ENCODE peak calls at places on chromosomes 2 and 18, in five cellular contexts. One of them, this sample, is unnamed.

GRCh38 chr2:231199219-231199618 is 788 bp downstream of the ARMC9 start:
- DNase-seq in WERI-Rb-1: no peak
- DNase-seq in fibroblast of lung: peak; percentile 26
- DNase-seq in astrocyte: peak; percentile 66
- DNase-seq in bronchial epithelial cell: peak; percentile 59
- DNase-seq in this sample: no peak

GRCh38 chr2:118430510-118431187 is 342.4 kb downstream of the INSIG2 start:
- DNase-seq in astrocyte: peak; percentile 81
- DNase-seq in bronchial epithelial cell: peak; percentile 88
- DNase-seq in fibroblast of lung: peak; percentile 4
- DNase-seq in WERI-Rb-1: no peak
- DNase-seq in this sample: no peak

GRCh38 chr2:157420771-157421323 is 23.0 kb downstream of the CYTIP start:
- DNase-seq in WERI-Rb-1: no peak
- DNase-seq in astrocyte: no peak
- DNase-seq in fibroblast of lung: peak; percentile 49
- DNase-seq in bronchial epithelial cell: no peak
- DNase-seq in this sample: no peak

GRCh38 chr2:240934701-240935100 is 28.6 kb downstream of the CROCC2 start:
- DNase-seq in WERI-Rb-1: peak; percentile 5
- DNase-seq in astrocyte: no peak
- DNase-seq in bronchial epithelial cell: no peak
- DNase-seq in fibroblast of lung: no peak
- DNase-seq in this sample: no peak

GRCh38 chr2:18110222-18110621 is 231.8 kb downstream of the KCNS3 start:
- DNase-seq in astrocyte: no peak
- DNase-seq in WERI-Rb-1: no peak
- DNase-seq in fibroblast of lung: no peak
- DNase-seq in bronchial epithelial cell: no peak
- DNase-seq in this sample: no peak

GRCh38 chr2:86216577-86217555 is 17.6 kb downstream of the MRPL35 start:
- DNase-seq in astrocyte: peak; percentile 36
- DNase-seq in WERI-Rb-1: no peak
- DNase-seq in bronchial epithelial cell: peak; percentile 25
- DNase-seq in fibroblast of lung: no peak
- DNase-seq in this sample: no peak

GRCh38 chr2:126643972-126644371 is 12.0 kb upstream of the GYPC start:
- DNase-seq in bronchial epithelial cell: no peak
- DNase-seq in WERI-Rb-1: no peak
- DNase-seq in fibroblast of lung: no peak
- DNase-seq in astrocyte: no peak
- DNase-seq in this sample: no peak

GRCh38 chr18:48140738-48141137 is 210.3 kb upstream of the SMAD2 start:
- DNase-seq in astrocyte: no peak
- DNase-seq in fibroblast of lung: no peak
- DNase-seq in WERI-Rb-1: no peak
- DNase-seq in bronchial epithelial cell: no peak
- DNase-seq in this sample: no peak

GRCh38 chr2:72757177-72757775 is 68.6 kb downstream of the EXOC6B start:
- DNase-seq in bronchial epithelial cell: peak; percentile 95
- DNase-seq in fibroblast of lung: peak; percentile 12
- DNase-seq in astrocyte: peak; percentile 85
- DNase-seq in WERI-Rb-1: no peak
- DNase-seq in this sample: no peak

GRCh38 chr2:9451231-9451630 is 23.1 kb upstream of the IAH1 start:
- DNase-seq in astrocyte: no peak
- DNase-seq in bronchial epithelial cell: no peak
- DNase-seq in fibroblast of lung: no peak
- DNase-seq in WERI-Rb-1: no peak
- DNase-seq in this sample: no peak

GRCh38 chr2:96485751-96486643 is 19.2 kb downstream of the NEURL3 start:
- DNase-seq in astrocyte: peak; percentile 88
- DNase-seq in fibroblast of lung: peak; percentile 74
- DNase-seq in WERI-Rb-1: no peak
- DNase-seq in bronchial epithelial cell: peak; percentile 96
- DNase-seq in this sample: peak; percentile 35

GRCh38 chr2:69491864-69492263 is 54.6 kb upstream of the NFU1 start:
- DNase-seq in WERI-Rb-1: no peak
- DNase-seq in fibroblast of lung: no peak
- DNase-seq in astrocyte: no peak
- DNase-seq in bronchial epithelial cell: no peak
- DNase-seq in this sample: no peak

GRCh38 chr2:106062627-106063026 is 131.5 kb downstream of the UXS1 start:
- DNase-seq in fibroblast of lung: no peak
- DNase-seq in astrocyte: no peak
- DNase-seq in WERI-Rb-1: no peak
- DNase-seq in bronchial epithelial cell: no peak
- DNase-seq in this sample: no peak

GRCh38 chr2:189466656-189467055 is 25.4 kb downstream of the WDR75 start:
- DNase-seq in fibroblast of lung: peak; percentile 58
- DNase-seq in WERI-Rb-1: peak; percentile 23
- DNase-seq in astrocyte: no peak
- DNase-seq in bronchial epithelial cell: peak; percentile 18
- DNase-seq in this sample: no peak

GRCh38 chr2:9664365-9664764 is 33.6 kb upstream of the YWHAQ start:
- DNase-seq in astrocyte: no peak
- DNase-seq in bronchial epithelial cell: no peak
- DNase-seq in WERI-Rb-1: no peak
- DNase-seq in fibroblast of lung: no peak
- DNase-seq in this sample: no peak

GRCh38 chr2:223884399-223884798 is 47.0 kb upstream of the AP1S3 start:
- DNase-seq in WERI-Rb-1: no peak
- DNase-seq in astrocyte: peak; percentile 42
- DNase-seq in fibroblast of lung: no peak
- DNase-seq in bronchial epithelial cell: peak; percentile 29
- DNase-seq in this sample: no peak

GRCh38 chr18:30486856-30487255 is 555.7 kb downstream of the DSC3 start:
- DNase-seq in bronchial epithelial cell: peak; percentile 8
- DNase-seq in fibroblast of lung: peak; percentile 42
- DNase-seq in astrocyte: peak; percentile 81
- DNase-seq in WERI-Rb-1: no peak
- DNase-seq in this sample: no peak

GRCh38 chr18:4284528-4284927 is 170.6 kb downstream of the DLGAP1 start:
- DNase-seq in astrocyte: no peak
- DNase-seq in bronchial epithelial cell: no peak
- DNase-seq in fibroblast of lung: no peak
- DNase-seq in WERI-Rb-1: no peak
- DNase-seq in this sample: no peak

GRCh38 chr2:44441200-44441599 is 79.5 kb downstream of the CAMKMT start:
- DNase-seq in bronchial epithelial cell: peak; percentile 59
- DNase-seq in astrocyte: no peak
- DNase-seq in fibroblast of lung: no peak
- DNase-seq in WERI-Rb-1: no peak
- DNase-seq in this sample: no peak

GRCh38 chr18:13551841-13552733 is 174.3 kb downstream of the FAM210A start:
- DNase-seq in WERI-Rb-1: no peak
- DNase-seq in fibroblast of lung: no peak
- DNase-seq in bronchial epithelial cell: no peak
- DNase-seq in astrocyte: no peak
- DNase-seq in this sample: no peak

GRCh38 chr2:85755122-85756027 is 1.6 kb downstream of the ATOH8 start:
- DNase-seq in astrocyte: no peak
- DNase-seq in fibroblast of lung: peak; percentile 67
- DNase-seq in WERI-Rb-1: no peak
- DNase-seq in bronchial epithelial cell: no peak
- DNase-seq in this sample: no peak

GRCh38 chr2:217934321-217935131 is 68.3 kb downstream of the TNS1 start:
- DNase-seq in astrocyte: peak; percentile 98
- DNase-seq in fibroblast of lung: peak; percentile 75
- DNase-seq in WERI-Rb-1: no peak
- DNase-seq in bronchial epithelial cell: peak; percentile 95
- DNase-seq in this sample: peak; percentile 80

GRCh38 chr2:38502107-38502506 is 100.6 kb downstream of the HNRNPLL start:
- DNase-seq in astrocyte: no peak
- DNase-seq in fibroblast of lung: no peak
- DNase-seq in WERI-Rb-1: no peak
- DNase-seq in bronchial epithelial cell: no peak
- DNase-seq in this sample: no peak

GRCh38 chr2:54060000-54060399 is 55.4 kb upstream of the ACYP2 start:
- DNase-seq in astrocyte: no peak
- DNase-seq in fibroblast of lung: no peak
- DNase-seq in bronchial epithelial cell: peak; percentile 45
- DNase-seq in WERI-Rb-1: no peak
- DNase-seq in this sample: no peak
- H3K4me3 ChIP-seq in astrocyte: no peak overlapping the region
- H3K4me3 ChIP-seq in fibroblast of lung: no peak overlapping the region
- H3K4me3 ChIP-seq in bronchial epithelial cell: no peak overlapping the region
- H3K4me3 ChIP-seq in WERI-Rb-1: no peak overlapping the region
- H3K4me3 ChIP-seq in this sample: no peak overlapping the region

DNA sequence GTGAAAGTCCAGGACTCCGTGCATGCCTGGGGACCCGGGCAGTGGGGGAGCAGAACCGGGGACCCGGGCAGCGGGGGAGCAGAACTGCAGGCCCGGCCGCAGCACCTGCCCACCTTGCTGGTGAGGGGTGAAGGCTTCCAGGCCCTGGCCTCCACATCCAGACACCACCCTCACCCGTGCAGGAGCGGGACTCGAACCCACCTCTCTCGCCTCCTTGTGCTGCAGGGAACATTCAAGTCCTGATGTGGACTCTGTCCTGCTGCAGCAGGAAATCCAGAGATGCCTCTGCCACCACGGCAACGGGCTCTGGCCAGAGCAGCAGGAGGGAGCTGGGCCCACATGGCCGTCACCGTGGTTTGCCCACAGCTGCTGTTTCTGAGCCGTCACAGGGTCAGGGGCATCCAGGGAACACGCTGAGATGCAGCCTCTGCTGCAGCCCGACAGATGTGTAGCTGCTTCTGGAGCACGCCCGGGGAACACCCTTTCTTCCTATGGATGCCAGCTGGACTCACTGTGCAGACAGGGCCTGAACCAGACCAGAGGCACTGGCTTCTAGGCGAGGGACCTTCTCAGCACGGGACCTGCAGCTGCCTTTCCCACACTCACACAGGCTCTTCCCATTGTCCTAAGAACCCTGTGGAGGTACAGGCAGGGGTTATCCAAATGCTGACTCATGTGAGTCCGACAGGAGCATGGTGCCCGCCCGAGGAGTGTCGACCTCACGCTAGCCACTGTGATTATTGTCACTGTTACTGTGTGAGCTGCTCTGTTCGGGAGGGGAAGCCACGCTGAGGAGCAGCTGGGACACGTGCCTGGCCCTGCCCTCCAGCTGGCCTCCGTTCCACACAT is 89.2 kb upstream of the CTDP1 start:
- DNase-seq in astrocyte: no peak
- DNase-seq in WERI-Rb-1: no peak
- DNase-seq in fibroblast of lung: peak; percentile 41
- DNase-seq in bronchial epithelial cell: no peak
- DNase-seq in this sample: no peak
- H3K27me3 ChIP-seq in astrocyte: peaks cover 8% of the 10 kb centered on the region
- H3K27me3 ChIP-seq in WERI-Rb-1: no peaks in the 10 kb centered on the region
- H3K27me3 ChIP-seq in fibroblast of lung: no peaks in the 10 kb centered on the region
- H3K27me3 ChIP-seq in bronchial epithelial cell: peaks cover 3% of the 10 kb centered on the region
- H3K27me3 ChIP-seq in this sample: peaks cover 3% of the 10 kb centered on the region

GRCh38 chr2:64831977-64832328 is 157.2 kb upstream of the SLC1A4 start:
- DNase-seq in WERI-Rb-1: no peak
- DNase-seq in bronchial epithelial cell: no peak
- DNase-seq in astrocyte: no peak
- DNase-seq in fibroblast of lung: no peak
- DNase-seq in this sample: no peak
- TF ChIP-seq CTCF in WERI-Rb-1: no peak
- TF ChIP-seq CTCF in bronchial epithelial cell: no peak
- TF ChIP-seq CTCF in astrocyte: no peak
- TF ChIP-seq CTCF in fibroblast of lung: no peak
- TF ChIP-seq CTCF in this sample: no peak

DNA sequence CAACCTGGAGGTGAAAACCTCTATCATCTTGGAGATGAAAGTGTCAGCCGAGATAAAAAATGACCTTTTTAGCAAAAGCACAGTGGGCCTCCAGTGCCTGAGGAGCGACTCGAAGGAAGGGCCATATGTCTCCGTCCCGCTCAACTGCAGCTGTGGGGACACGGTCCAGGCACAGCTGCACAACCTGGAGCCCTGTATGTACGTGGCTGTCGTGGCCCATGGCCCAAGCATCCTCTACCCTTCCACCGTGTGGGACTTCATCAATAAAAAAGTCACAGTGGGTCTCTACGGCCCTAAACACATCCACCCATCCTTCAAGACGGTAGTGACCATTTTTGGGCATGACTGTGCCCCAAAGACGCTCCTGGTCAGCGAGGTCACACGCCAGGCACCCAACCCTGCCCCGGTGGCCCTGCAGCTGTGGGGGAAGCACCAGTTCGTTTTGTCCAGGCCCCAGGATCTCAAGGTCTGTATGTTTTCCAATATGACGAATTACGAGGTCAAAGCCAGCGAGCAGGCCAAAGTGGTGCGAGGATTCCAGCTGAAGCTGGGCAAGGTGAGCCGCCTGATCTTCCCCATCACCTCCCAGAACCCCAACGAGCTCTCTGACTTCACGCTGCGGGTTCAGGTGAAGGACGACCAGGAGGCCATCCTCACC is 90.2 kb downstream of the SH3BP4 start:
- DNase-seq in bronchial epithelial cell: no peak
- DNase-seq in astrocyte: no peak
- DNase-seq in fibroblast of lung: no peak
- DNase-seq in WERI-Rb-1: no peak
- DNase-seq in this sample: no peak
- H3K4me3 ChIP-seq in bronchial epithelial cell: no peak overlapping the region
- H3K4me3 ChIP-seq in astrocyte: no peak overlapping the region
- H3K4me3 ChIP-seq in fibroblast of lung: no peak overlapping the region
- H3K4me3 ChIP-seq in WERI-Rb-1: no peak overlapping the region
- H3K4me3 ChIP-seq in this sample: no peak overlapping the region

DNA sequence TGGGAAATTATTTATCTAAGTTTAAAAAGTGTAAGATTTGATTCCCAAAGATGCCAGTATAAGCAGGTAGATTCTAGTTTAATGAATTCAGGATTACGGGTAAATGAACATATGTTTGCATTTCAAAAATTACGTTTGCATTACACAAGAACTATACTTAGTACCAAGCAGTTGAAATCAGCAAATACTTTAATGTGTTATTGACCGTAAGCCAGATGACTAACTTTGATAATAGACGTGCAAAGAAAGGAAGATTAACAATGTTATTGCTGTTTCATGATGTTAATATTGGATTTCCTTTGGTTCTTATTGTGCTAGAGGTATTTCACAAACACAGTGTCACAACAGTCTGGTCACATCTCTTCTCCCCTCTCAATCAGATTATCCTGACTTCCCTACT is 294.7 kb downstream of the TDRD15 start:
- DNase-seq in astrocyte: no peak
- DNase-seq in fibroblast of lung: peak; percentile 37
- DNase-seq in WERI-Rb-1: no peak
- DNase-seq in bronchial epithelial cell: no peak
- DNase-seq in this sample: no peak
- H3K27me3 ChIP-seq in astrocyte: no peaks in the 10 kb centered on the region
- H3K27me3 ChIP-seq in fibroblast of lung: no peaks in the 10 kb centered on the region
- H3K27me3 ChIP-seq in WERI-Rb-1: no peaks in the 10 kb centered on the region
- H3K27me3 ChIP-seq in bronchial epithelial cell: no peaks in the 10 kb centered on the region
- H3K27me3 ChIP-seq in this sample: no peaks in the 10 kb centered on the region

DNA sequence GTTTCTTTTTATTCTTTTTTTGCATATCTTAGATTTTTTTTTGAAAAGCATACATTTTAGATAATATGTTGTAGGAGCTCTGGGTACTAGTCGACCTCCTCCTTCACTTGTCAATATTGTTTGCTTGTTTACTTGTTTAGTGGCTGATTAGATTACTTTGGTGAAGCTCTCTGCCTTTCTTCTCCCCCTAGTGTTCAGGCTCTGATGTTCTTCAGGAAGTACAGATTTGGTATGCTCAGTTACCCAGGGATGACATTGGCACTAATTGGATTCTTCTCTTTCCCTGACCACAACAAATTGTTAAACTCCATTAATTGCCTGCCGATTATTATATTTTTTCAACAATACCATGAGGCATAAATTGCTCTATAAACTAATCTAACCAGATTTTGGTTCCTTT is 491.2 kb downstream of the SUCLG1 start:
- DNase-seq in WERI-Rb-1: no peak
- DNase-seq in bronchial epithelial cell: peak; percentile 32
- DNase-seq in astrocyte: no peak
- DNase-seq in fibroblast of lung: no peak
- DNase-seq in this sample: no peak
- TF ChIP-seq CTCF in WERI-Rb-1: peak; percentile 41
- TF ChIP-seq CTCF in bronchial epithelial cell: peak; percentile 24
- TF ChIP-seq CTCF in astrocyte: no peak
- TF ChIP-seq CTCF in fibroblast of lung: no peak
- TF ChIP-seq CTCF in this sample: no peak

This sample was measured in BJ.